ENCODE peak calls at places on chromosomes 13 and 19, in nine cellular contexts. L, N, F, C, B, Q, X, O and Z are unnamed samples.

GRCh38 chr19:16645140-16645539 is 14.8 kb downstream of the SMIM7 start:
- DNase-seq in X (no peak), B (no peak), L (no peak), Q (no peak), O (no peak), N (no peak), C (no peak), F (peak; percentile 98), Z (no peak)

GRCh38 chr19:21468791-21469190 is 36.6 kb upstream of the ZNF429 start:
- DNase-seq in O (no peak), B (no peak), C (no peak), Q (no peak), X (no peak), N (no peak), F (no peak), L (no peak), Z (no peak)

GRCh38 chr19:1746401-1747284 is 6.7 kb upstream of the ONECUT3 start:
- DNase-seq in F (no peak), O (no peak), C (no peak), N (peak; percentile 49), L (no peak), B (no peak), X (no peak), Q (no peak), Z (peak; percentile 67)

GRCh38 chr19:46265217-46265828 is 31.5 kb upstream of the HIF3A start:
- DNase-seq in O (peak; percentile 41), L (no peak), Q (no peak), X (peak; percentile 63), F (peak; percentile 84), C (peak; percentile 71), N (peak; percentile 90), B (peak; percentile 71), Z (peak; percentile 88)

GRCh38 chr19:10797541-10798256 is 38.3 kb downstream of the TMED1 start:
- DNase-seq in Q (no peak), F (peak; percentile 55), O (peak; percentile 79), N (no peak), L (no peak), C (peak; percentile 99), X (peak; percentile 94), B (peak; percentile 29), Z (no peak)

GRCh38 chr19:10290876-10291553 is 1.3 kb downstream of the ICAM5 start:
- DNase-seq in O (no peak), N (peak; percentile 54), B (peak; percentile 45), Q (no peak), L (peak; percentile 75), X (no peak), F (no peak), C (peak; percentile 54), Z (peak; percentile 55)

GRCh38 chr13:58318495-58319167 is 687.1 kb downstream of the PCDH17 start:
- DNase-seq in F (no peak), B (no peak), L (no peak), N (no peak), Q (no peak), C (no peak), X (no peak), O (no peak), Z (no peak)

GRCh38 chr19:57305056-57305455 is 15.2 kb upstream of the ZNF543 start:
- DNase-seq in Q (no peak), L (no peak), F (no peak), O (no peak), X (no peak), C (no peak), N (no peak), B (no peak), Z (no peak)

GRCh38 chr19:46435009-46435408 is 6.3 kb upstream of the PNMA8C start:
- DNase-seq in F (peak; percentile 99), B (no peak), C (no peak), X (no peak), Q (no peak), O (no peak), L (no peak), N (no peak), Z (no peak)

GRCh38 chr19:17511724-17512573 is 500 bp downstream of the PGLS start:
- DNase-seq in X (peak; percentile 63), L (peak; percentile 79), N (peak; percentile 91), B (peak; percentile 96), O (peak; percentile 74), F (peak; percentile 81), C (peak; percentile 89), Q (peak; percentile 77), Z (peak; percentile 78)

GRCh38 chr13:31476753-31477152 is 262.6 kb upstream of the RXFP2 start:
- DNase-seq in B (no peak), F (no peak), N (peak; percentile 73), Q (no peak), X (no peak), C (no peak), O (no peak), L (no peak), Z (no peak)

GRCh38 chr13:73542446-73542845 is 483.6 kb downstream of the KLF5 start:
- DNase-seq in X (no peak), L (no peak), Q (no peak), O (no peak), C (no peak), N (no peak), F (no peak), B (no peak), Z (peak; percentile 4)

GRCh38 chr19:32537626-32538025 is 43.4 kb upstream of the PDCD5 start:
- DNase-seq in X (no peak), L (no peak), Q (no peak), C (no peak), O (no peak), N (no peak), F (no peak), B (no peak), Z (no peak)

GRCh38 chr19:14366529-14366928 is 14.7 kb upstream of the ADGRE5 start:
- DNase-seq in C (peak; percentile 82), L (peak; percentile 78), B (peak; percentile 93), O (peak; percentile 75), F (no peak), X (peak; percentile 74), Q (peak; percentile 78), N (peak; percentile 82), Z (peak; percentile 84)

GRCh38 chr13:25632166-25632888 is 260.6 kb downstream of the ATP8A2 start:
- DNase-seq in F (no peak), X (no peak), L (no peak), C (no peak), B (no peak), N (no peak), Q (no peak), O (no peak), Z (no peak)

GRCh38 chr13:80341771-80342271 is 895 bp upstream of the SPRY2 start:
- DNase-seq in B (peak; percentile 21), X (no peak), Q (no peak), F (peak; percentile 69), C (peak; percentile 22), N (peak; percentile 68), O (no peak), L (no peak), Z (peak; percentile 6)

GRCh38 chr19:35355851-35356460 is 2.3 kb upstream of the FFAR3 start:
- DNase-seq in B (no peak), N (peak; percentile 42), O (no peak), C (no peak), F (no peak), Q (peak; percentile 14), L (peak; percentile 28), X (no peak), Z (no peak)

GRCh38 chr13:59086147-59086546 is 1077.6 kb downstream of the DIAPH3 start:
- DNase-seq in O (no peak), F (no peak), C (no peak), L (no peak), Q (no peak), N (peak; percentile 29), X (no peak), B (no peak), Z (no peak)

GRCh38 chr19:21202865-21203494 is 61.1 kb downstream of the ZNF431 start:
- DNase-seq in F (peak; percentile 64), L (no peak), B (peak; percentile 60), C (no peak), X (no peak), Q (no peak), O (no peak), N (peak; percentile 54), Z (no peak)